ENCODE peak calls at places on chromosomes 16 and 17, in four cellular contexts. T, S, A and V are unnamed samples.

GRCh38 chr17:18198530-18198929 is 14.9 kb downstream of the ALKBH5 start:
- DNase-seq in A (no peak), S (no peak), T (no peak), V (no peak)

GRCh38 chr16:30972872-30973271 is 12.1 kb upstream of the HSD3B7 start:
- DNase-seq in T (no peak), S (no peak), A (no peak), V (no peak)

GRCh38 chr16:89855986-89856385 is 17.4 kb upstream of the TCF25 start:
- DNase-seq in T (no peak), S (no peak), A (no peak), V (no peak)

GRCh38 chr16:58661199-58661830 is 23.3 kb downstream of the SLC38A7 start:
- DNase-seq in T (peak), S (peak), A (peak), V (peak)

GRCh38 chr16:69804283-69804682 is 42.2 kb downstream of the WWP2 start:
- DNase-seq in A (no peak), T (no peak), S (no peak), V (no peak)

GRCh38 chr16:28012031-28012445 is 51.5 kb downstream of the GSG1L start:
- DNase-seq in A (no peak), S (no peak), T (no peak), V (no peak)

GRCh38 chr17:15469260-15469659 is 1.8 kb upstream of the CDRT4 start:
- DNase-seq in A (no peak), S (peak), T (no peak), V (no peak)

GRCh38 chr17:19664136-19664820 is 15.7 kb downstream of the ALDH3A2 start:
- DNase-seq in S (no peak), T (no peak), A (no peak), V (no peak)

GRCh38 chr17:42667088-42667951 is 8.2 kb downstream of the TUBG2 start:
- DNase-seq in S (peak), T (peak), A (peak), V (peak)

GRCh38 chr16:73011926-73012325 is 36.0 kb downstream of the ZFHX3 start:
- DNase-seq in A (no peak), S (no peak), T (no peak), V (no peak)

GRCh38 chr17:61423967-61424649 is 24.5 kb downstream of the TBX2 start:
- DNase-seq in S (no peak), A (no peak), T (no peak), V (no peak)

GRCh38 chr16:50368410-50369132 is at the start of gene BRD7:
- DNase-seq in S (peak), A (peak), T (peak), V (peak)

GRCh38 chr16:83227336-83227735 is 580.4 kb upstream of the HSBP1 start:
- DNase-seq in T (no peak), A (no peak), S (no peak), V (no peak)

GRCh38 chr17:77884019-77884418 is 74.5 kb upstream of the TNRC6C start:
- DNase-seq in S (no peak), T (no peak), A (no peak), V (no peak)

GRCh38 chr16:86573215-86573614 is 5.1 kb upstream of the FOXL1 start:
- DNase-seq in S (no peak), A (no peak), T (no peak), V (no peak)

GRCh38 chr17:46085522-46085921 is 86.5 kb downstream of the STH start:
- DNase-seq in A (no peak), S (no peak), T (no peak), V (no peak)

GRCh38 chr17:46078675-46079074 is 79.6 kb downstream of the STH start:
- DNase-seq in A (no peak), S (no peak), T (no peak), V (no peak)

GRCh38 chr17:46081018-46081320 is 81.9 kb downstream of the STH start:
- DNase-seq in S (no peak), T (no peak), A (no peak), V (no peak)

GRCh38 chr17:46082293-46082692 is 83.2 kb downstream of the STH start:
- DNase-seq in T (no peak), A (no peak), S (no peak), V (no peak)

GRCh38 chr17:46080118-46081017 is 81.3 kb downstream of the STH start:
- DNase-seq in S (no peak), A (no peak), T (no peak), V (no peak)
- H3K27ac ChIP-seq in S (no peak), A (no peak), T (no peak), V (no peak)

DNA sequence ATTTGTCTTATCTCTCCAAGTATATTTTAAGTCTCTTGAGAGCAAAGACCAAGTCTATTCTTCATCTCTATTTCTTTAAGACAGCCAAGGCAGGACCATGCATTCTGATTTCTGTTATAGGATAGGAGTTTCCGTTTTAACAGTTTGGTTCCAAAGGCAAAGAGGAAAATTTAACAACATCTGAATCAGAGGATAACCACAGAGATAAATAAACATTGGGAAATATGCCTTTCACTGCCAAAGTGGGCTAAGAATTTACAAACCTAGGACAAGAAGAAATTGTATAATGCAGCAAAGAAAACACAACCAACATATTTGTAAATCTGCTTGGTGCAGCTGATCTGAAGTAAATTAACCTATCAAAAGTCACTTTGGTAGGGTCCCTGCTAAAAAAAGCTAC is 37.7 kb downstream of the USP32 start:
- DNase-seq in A (peak), S (peak), T (no peak), V (peak)
- H3K9ac ChIP-seq in A (no peak), S (no peak), T (no peak), V (no peak)

GRCh38 chr16:13402601-13403000 is 501.2 kb downstream of the SHISA9 start:
- DNase-seq in S (no peak), T (no peak), A (no peak), V (no peak)

GRCh38 chr16:13392341-13392740 is 490.9 kb downstream of the SHISA9 start:
- DNase-seq in T (no peak), A (no peak), S (no peak), V (no peak)

GRCh38 chr16:13393816-13394215 is 492.4 kb downstream of the SHISA9 start:
- DNase-seq in T (no peak), A (no peak), S (no peak), V (no peak)

GRCh38 chr16:13401631-13402030 is 500.2 kb downstream of the SHISA9 start:
- DNase-seq in T (no peak), A (no peak), S (no peak), V (no peak)

GRCh38 chr16:13397126-13397525 is 495.7 kb downstream of the SHISA9 start:
- DNase-seq in T (no peak), A (no peak), S (no peak), V (no peak)
- TF ChIP-seq CTCF in T (no peak), A (no peak), S (no peak), V (no peak)

DNA sequence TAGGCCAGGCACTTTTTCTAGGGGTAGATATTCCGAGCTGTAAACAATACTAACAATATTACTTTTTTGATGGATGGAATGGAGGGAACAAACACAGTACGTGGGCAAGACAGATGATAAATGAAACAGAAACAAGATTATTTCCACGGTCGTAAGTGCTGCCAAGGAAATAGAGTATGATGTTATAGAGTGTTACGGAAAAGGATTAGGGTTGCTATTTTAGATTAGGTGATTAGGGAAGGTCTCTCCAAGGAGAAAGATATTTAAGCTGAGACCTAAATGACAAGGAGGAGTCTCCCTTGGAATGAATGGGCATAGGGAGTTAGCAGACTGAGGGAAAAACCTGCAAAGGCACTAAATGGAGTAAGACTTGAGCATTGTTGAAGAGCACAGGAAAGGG is 8.3 kb downstream of the ADPRM start:
- DNase-seq in A (no peak), S (no peak), T (no peak), V (no peak)
- H3K27ac ChIP-seq in A (no peak), S (no peak), T (no peak), V (no peak)